ENCODE peak calls at places on chromosomes 13 and 19, in ten cellular contexts. J, G, Y, V, L, O, S, A, H and U are unnamed samples.
A peak's percentile ranks its signal among the peaks of the same experiment; 100 is the strongest.

GRCh38 chr19:51097166-51097736 is 11.0 kb downstream of the CTU1 start:
- DNase-seq in A (peak; percentile 65), V (peak; percentile 57), L (peak; percentile 49), S (peak; percentile 62), G (peak; percentile 56), H (peak; percentile 84), Y (peak; percentile 74), O (peak; percentile 27), J (peak; percentile 90), U (peak; percentile 72)

GRCh38 chr19:43739419-43739818 is 15.3 kb downstream of the SMG9 start:
- DNase-seq in H (no peak), G (no peak), O (no peak), S (no peak), A (no peak), L (no peak), J (no peak), Y (no peak), V (no peak), U (no peak)

GRCh38 chr19:3548594-3548993 is 8.8 kb downstream of the MFSD12 start:
- DNase-seq in L (no peak), Y (no peak), G (no peak), O (no peak), J (no peak), S (no peak), A (no peak), H (no peak), V (no peak), U (no peak)

GRCh38 chr19:9156304-9156703 is 16.1 kb downstream of the ZNF317 start:
- DNase-seq in V (no peak), H (no peak), G (no peak), Y (no peak), S (no peak), J (no peak), L (no peak), A (no peak), O (no peak), U (no peak)

GRCh38 chr19:19650331-19650730 is 6.9 kb upstream of the GMIP start:
- DNase-seq in G (no peak), A (no peak), O (no peak), S (no peak), J (no peak), L (no peak), V (no peak), H (no peak), Y (no peak), U (no peak)

GRCh38 chr13:111329641-111330040 is 9.2 kb downstream of the TEX29 start:
- DNase-seq in Y (no peak), J (no peak), A (no peak), V (no peak), O (no peak), L (no peak), H (no peak), S (no peak), G (no peak), U (no peak)

GRCh38 chr13:31038834-31039552 is 106.5 kb downstream of the TEX26 start:
- DNase-seq in G (no peak), O (no peak), H (no peak), L (no peak), A (peak; percentile 54), S (no peak), Y (no peak), J (no peak), V (peak; percentile 4), U (no peak)

GRCh38 chr13:46386426-46386995 is 541 bp downstream of the RUBCNL start:
- DNase-seq in H (peak; percentile 21), L (no peak), O (no peak), J (no peak), S (no peak), A (no peak), G (peak; percentile 15), V (no peak), Y (no peak), U (no peak)

DNA sequence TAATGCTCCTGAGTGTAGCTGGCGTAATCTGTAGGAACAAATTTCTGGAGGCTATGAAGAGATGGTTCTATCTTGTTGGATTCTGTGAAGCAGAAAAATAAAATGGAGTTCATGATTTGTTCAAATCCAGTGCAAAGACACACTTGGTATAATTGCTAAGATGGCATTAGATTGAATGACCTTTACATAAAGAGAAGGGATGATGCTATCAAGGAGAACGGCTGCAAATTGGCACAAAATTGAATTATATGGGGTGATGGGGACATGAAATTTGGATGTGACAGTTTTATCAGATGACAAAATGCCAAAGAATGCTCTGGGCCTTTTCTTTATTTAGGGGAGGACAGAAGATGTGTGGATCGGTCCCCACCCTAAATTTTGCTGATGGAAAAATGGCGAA is 4.0 kb downstream of the METTL21C start:
- DNase-seq in S (no peak), Y (no peak), A (no peak), V (no peak), J (no peak), G (no peak), L (no peak), H (no peak), O (no peak), U (no peak)
- H3K4me1 ChIP-seq in S (no peaks in the 10 kb centered on the region), Y (peaks cover 24% of the 10 kb centered on the region), A (peaks cover 12% of the 10 kb centered on the region), V (peaks cover 12% of the 10 kb centered on the region), J (no peaks in the 10 kb centered on the region), G (peaks cover 3% of the 10 kb centered on the region), L (no peaks in the 10 kb centered on the region), H (no peaks in the 10 kb centered on the region), O (no peaks in the 10 kb centered on the region), U (peaks cover 18% of the 10 kb centered on the region)

GRCh38 chr19:38361633-38362075 is 12.7 kb upstream of the PSMD8 start:
- DNase-seq in J (peak; percentile 87), V (peak; percentile 39), G (peak; percentile 76), O (peak; percentile 65), H (peak; percentile 83), Y (peak; percentile 79), A (peak; percentile 73), L (peak; percentile 56), S (peak; percentile 77), U (peak; percentile 48)

GRCh38 chr19:38359242-38360021 is 14.9 kb upstream of the PSMD8 start:
- DNase-seq in J (no peak), Y (no peak), L (no peak), G (no peak), O (no peak), S (no peak), V (no peak), H (no peak), A (no peak), U (no peak)

GRCh38 chr19:38360351-38360750 is 14.0 kb upstream of the PSMD8 start:
- DNase-seq in O (no peak), J (no peak), G (no peak), A (no peak), L (no peak), H (no peak), S (no peak), V (no peak), Y (no peak), U (no peak)

GRCh38 chr19:38360839-38361631 is 13.3 kb upstream of the PSMD8 start:
- DNase-seq in A (no peak), Y (no peak), J (no peak), V (no peak), H (no peak), S (no peak), O (no peak), L (no peak), G (no peak), U (no peak)

GRCh38 chr19:38362076-38362945 is 12.1 kb upstream of the PSMD8 start:
- DNase-seq in A (peak; percentile 52), O (peak; percentile 55), H (peak; percentile 79), J (peak; percentile 92), S (peak; percentile 82), L (peak; percentile 59), Y (peak; percentile 87), V (peak; percentile 45), G (peak; percentile 85), U (peak; percentile 43)
- H3K27ac ChIP-seq in A (peak overlapping the region; percentile 5), O (no peak overlapping the region), H (no peak overlapping the region), J (peak overlapping the region; percentile 40), S (peak overlapping the region; percentile 71), L (no peak overlapping the region), Y (peak overlapping the region; percentile 36), V (no peak overlapping the region), G (peak overlapping the region; percentile 75), U (no peak overlapping the region)

GRCh38 chr19:17025361-17025760 is 1.2 kb downstream of the CPAMD8 start:
- DNase-seq in L (no peak), V (no peak), G (no peak), Y (no peak), A (no peak), S (no peak), H (no peak), O (no peak), J (no peak), U (no peak)

GRCh38 chr19:17026041-17026658 is 460 bp downstream of the CPAMD8 start:
- DNase-seq in G (no peak), H (no peak), O (no peak), S (no peak), L (no peak), A (peak; percentile 9), Y (no peak), J (no peak), V (no peak), U (peak; percentile 31)

GRCh38 chr19:17021328-17021727 is 5.3 kb downstream of the CPAMD8 start:
- DNase-seq in V (no peak), Y (no peak), J (no peak), O (no peak), L (no peak), A (peak; percentile 13), G (no peak), S (no peak), H (no peak), U (no peak)

GRCh38 chr19:17021793-17022590 is 4.6 kb downstream of the CPAMD8 start:
- DNase-seq in Y (no peak), J (no peak), A (peak; percentile 80), H (no peak), S (no peak), V (no peak), O (peak; percentile 60), G (no peak), L (no peak), U (no peak)

DNA sequence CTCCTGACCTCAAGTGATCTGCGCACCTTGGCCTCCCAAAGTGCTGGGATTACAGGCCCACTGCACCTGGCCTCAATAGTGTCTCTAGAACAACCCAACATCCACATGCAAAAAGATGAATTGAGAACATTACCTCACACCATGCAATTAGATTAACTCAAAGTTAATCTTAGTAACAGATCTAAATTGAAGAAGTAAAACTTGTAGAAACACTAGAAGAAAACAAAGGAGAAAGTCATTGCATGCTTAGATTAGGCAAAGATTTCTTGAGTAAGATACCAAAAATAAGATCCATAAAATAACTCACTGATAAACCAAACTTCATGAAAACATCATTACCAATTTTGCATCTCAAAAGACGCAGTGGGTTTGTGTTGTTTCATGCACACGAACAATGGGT is 2.8 kb downstream of the CPAMD8 start:
- DNase-seq in G (no peak), H (no peak), V (no peak), Y (no peak), L (no peak), J (no peak), O (no peak), A (no peak), S (no peak), U (no peak)
- H3K4me1 ChIP-seq in G (peaks cover 20% of the 10 kb centered on the region), H (no peaks in the 10 kb centered on the region), V (peaks cover 9% of the 10 kb centered on the region), Y (no peaks in the 10 kb centered on the region), L (peaks cover 8% of the 10 kb centered on the region), J (peaks cover 13% of the 10 kb centered on the region), O (peaks cover 4% of the 10 kb centered on the region), A (no peaks in the 10 kb centered on the region), S (peaks cover 32% of the 10 kb centered on the region), U (no peaks in the 10 kb centered on the region)

GRCh38 chr13:48486362-48486761 is 46.5 kb downstream of the RCBTB2 start:
- DNase-seq in A (no peak), L (no peak), Y (no peak), S (no peak), O (no peak), H (no peak), J (no peak), V (no peak), G (no peak), U (no peak)

GRCh38 chr13:48485447-48485846 is 47.4 kb downstream of the RCBTB2 start:
- DNase-seq in L (no peak), J (no peak), H (no peak), A (no peak), V (no peak), Y (no peak), S (no peak), O (no peak), G (no peak), U (no peak)

GRCh38 chr13:48486836-48487235 is 46.0 kb downstream of the RCBTB2 start:
- DNase-seq in H (no peak), L (no peak), S (no peak), J (no peak), G (no peak), O (no peak), V (no peak), A (no peak), Y (no peak), U (no peak)

GRCh38 chr13:48487968-48488367 is 44.9 kb downstream of the RCBTB2 start:
- DNase-seq in S (no peak), J (no peak), L (no peak), A (no peak), O (no peak), G (no peak), V (no peak), H (no peak), Y (no peak), U (no peak)

GRCh38 chr13:48483589-48483988 is 49.3 kb downstream of the RCBTB2 start:
- DNase-seq in H (no peak), J (no peak), L (no peak), V (no peak), A (no peak), S (no peak), Y (no peak), G (no peak), O (no peak), U (no peak)
- H3K27ac ChIP-seq in H (no peak overlapping the region), J (no peak overlapping the region), L (no peak overlapping the region), V (no peak overlapping the region), A (no peak overlapping the region), S (no peak overlapping the region), Y (no peak overlapping the region), G (no peak overlapping the region), O (no peak overlapping the region), U (no peak overlapping the region)